ENCODE peak calls at places on chromosomes 11 and 22, in four cellular contexts. R is cardiac fibroblast, D is tibial nerve, K is neural progenitor cell. T is an unnamed sample.
A peak's percentile ranks its signal among the peaks of the same experiment; 100 is the strongest.

GRCh38 chr11:134414036-134414731 is 2.1 kb upstream of the B3GAT1 start:
- DNase-seq in R (no peak), D (no peak), K (peak; percentile 30), T (no peak)

GRCh38 chr11:2929880-2930704 is 872 bp upstream of the PHLDA2 start:
- DNase-seq in R (peak; percentile 39), D (no peak), K (peak; percentile 63), T (no peak)

GRCh38 chr11:83819936-83820549 is 533.9 kb upstream of the CCDC90B start:
- DNase-seq in R (peak; percentile 84), D (no peak), K (peak; percentile 38), T (no peak)

GRCh38 chr11:126334665-126335462 is 20.6 kb upstream of the ST3GAL4 start:
- DNase-seq in R (no peak), D (no peak), K (no peak), T (no peak)

GRCh38 chr11:103731681-103732080 is 304.8 kb upstream of the DDI1 start:
- DNase-seq in R (peak; percentile 13), D (no peak), K (no peak), T (no peak)

GRCh38 chr11:6353367-6353987 is 33.2 kb upstream of the CAVIN3 start:
- DNase-seq in R (peak; percentile 58), D (peak; percentile 21), K (peak; percentile 76), T (peak; percentile 67)

GRCh38 chr11:96330511-96330859 is 12.5 kb downstream of the MAML2 start:
- DNase-seq in R (no peak), D (no peak), K (no peak), T (no peak)

GRCh38 chr11:119780264-119780953 is 51.4 kb upstream of the NECTIN1 start:
- DNase-seq in R (no peak), D (no peak), K (no peak), T (no peak)

GRCh38 chr11:34537636-34538035 is 24.0 kb upstream of the ELF5 start:
- DNase-seq in R (no peak), D (no peak), K (no peak), T (no peak)

GRCh38 chr11:29627541-29627940 is 389.3 kb downstream of the KCNA4 start:
- DNase-seq in R (no peak), D (no peak), K (no peak), T (no peak)

GRCh38 chr22:20904980-20905355 is 12.2 kb upstream of the CRKL start:
- DNase-seq in R (peak; percentile 16), D (no peak), K (no peak), T (no peak)

GRCh38 chr22:46175631-46176030 is 25.3 kb downstream of the PPARA start:
- DNase-seq in R (no peak), D (no peak), K (no peak), T (no peak)

GRCh38 chr11:10294289-10294953 is 402 bp upstream of the SBF2 start:
- DNase-seq in R (peak; percentile 88), D (no peak), K (peak; percentile 59), T (no peak)

GRCh38 chr11:112584674-112585073 is 324.0 kb upstream of the PLET1 start:
- DNase-seq in R (no peak), D (no peak), K (peak; percentile 54), T (no peak)

GRCh38 chr11:31045335-31045734 is 324.2 kb downstream of the DCDC1 start:
- DNase-seq in R (peak; percentile 2), D (no peak), K (peak; percentile 37), T (no peak)

GRCh38 chr22:46504586-46504985 is 32.8 kb downstream of the CELSR1 start:
- DNase-seq in R (no peak), D (no peak), K (no peak), T (no peak)

GRCh38 chr22:43857367-43857766 is 4.9 kb downstream of the SULT4A1 start:
- DNase-seq in R (no peak), D (no peak), K (no peak), T (no peak)

GRCh38 chr22:49291781-49292180 is 535.9 kb downstream of the BRD1 start:
- DNase-seq in R (no peak), D (no peak), K (no peak), T (no peak)

GRCh38 chr11:134454146-134454690 is 42.2 kb upstream of the B3GAT1 start:
- DNase-seq in R (no peak), D (no peak), K (no peak), T (no peak)

GRCh38 chr11:77523712-77524111 is 49.8 kb upstream of the PAK1 start:
- DNase-seq in R (no peak), D (no peak), K (no peak), T (no peak)

GRCh38 chr11:8081591-8082021 is 595 bp downstream of the TUB start:
- DNase-seq in R (peak; percentile 16), D (no peak), K (peak; percentile 37), T (no peak)

GRCh38 chr11:130144721-130145327 is 14.8 kb upstream of the ST14 start:
- DNase-seq in R (no peak), D (no peak), K (peak; percentile 40), T (no peak)

GRCh38 chr11:66443602-66444001 is 5.0 kb upstream of the MRPL11 start:
- DNase-seq in R (peak; percentile 50), D (no peak), K (no peak), T (no peak)

GRCh38 chr11:134503596-134503995 is 91.6 kb upstream of the B3GAT1 start:
- DNase-seq in R (no peak), D (no peak), K (no peak), T (no peak)

GRCh38 chr11:67584205-67584880 is 731 bp downstream of the GSTP1 start:
- DNase-seq in R (peak; percentile 73), D (peak; percentile 62), K (peak; percentile 73), T (peak; percentile 48)

GRCh38 chr11:47944555-47945128 is 35.7 kb upstream of the PTPRJ start:
- DNase-seq in R (no peak), D (no peak), K (no peak), T (no peak)

GRCh38 chr11:126968915-126969314 is 31.7 kb downstream of the KIRREL3 start:
- DNase-seq in R (no peak), D (no peak), K (peak; percentile 72), T (no peak)

GRCh38 chr11:126156814-126157213 is 54.6 kb downstream of the RPUSD4 start:
- DNase-seq in R (no peak), D (no peak), K (no peak), T (no peak)

GRCh38 chr11:131913267-131913666 is 542.9 kb downstream of the NTM start:
- DNase-seq in R (no peak), D (no peak), K (no peak), T (no peak)
- TF ChIP-seq CTCF in R (no peak), D (no peak), K (no peak), T (no peak)

GRCh38 chr11:64855596-64856304 is 11.3 kb upstream of the CDC42BPG start:
- DNase-seq in R (no peak), D (no peak), K (no peak), T (no peak)

GRCh38 chr11:64858467-64859401 is 14.3 kb upstream of the CDC42BPG start:
- DNase-seq in R (no peak), D (no peak), K (no peak), T (no peak)

GRCh38 chr11:64854534-64855502 is 10.4 kb upstream of the CDC42BPG start:
- DNase-seq in R (peak; percentile 89), D (peak; percentile 52), K (no peak), T (no peak)

GRCh38 chr11:64857485-64857884 is 13.0 kb upstream of the CDC42BPG start:
- DNase-seq in R (no peak), D (no peak), K (no peak), T (no peak)

DNA sequence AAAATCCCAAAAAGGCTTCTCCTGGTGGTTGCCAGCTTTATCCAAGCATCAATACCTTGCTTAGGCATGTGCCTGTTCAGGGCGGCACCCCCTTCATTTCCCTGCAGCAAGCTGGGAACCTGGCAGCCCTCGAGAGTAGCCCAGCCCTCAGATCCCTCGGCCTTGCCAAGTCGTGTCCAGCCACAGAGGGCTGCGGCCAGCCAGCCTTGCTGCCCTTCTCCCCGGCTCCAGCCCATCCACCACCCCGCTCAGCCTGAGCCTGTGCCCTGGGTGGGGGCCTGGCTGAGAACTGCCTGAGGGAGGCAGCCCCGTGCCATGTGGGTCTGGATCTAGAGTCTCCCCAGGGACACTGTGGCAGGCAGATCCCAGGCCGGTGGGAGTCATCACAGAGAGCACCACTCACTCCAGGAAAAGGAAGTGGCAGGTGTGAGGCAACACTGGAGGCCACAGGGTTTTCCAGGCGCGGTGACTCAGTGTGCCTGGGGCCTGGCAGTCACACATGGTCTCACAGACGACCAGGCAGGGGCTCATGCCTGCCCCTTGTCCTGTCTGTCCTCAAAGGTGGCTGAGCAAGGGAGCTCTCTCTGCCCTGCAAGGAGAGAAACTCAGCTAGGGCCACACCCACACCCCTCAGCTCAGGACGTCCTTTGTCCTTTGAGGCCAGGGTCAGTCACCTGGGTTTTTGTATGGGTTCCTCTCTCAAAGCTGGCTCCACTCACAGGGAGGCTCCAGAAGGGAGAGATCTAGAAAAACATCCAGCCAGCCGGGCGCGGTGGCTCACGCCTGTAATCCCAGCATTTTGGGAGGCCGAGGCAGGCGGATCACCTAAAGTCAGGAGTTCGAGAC is 12.2 kb upstream of the CDC42BPG start:
- DNase-seq in R (peak; percentile 64), D (no peak), K (no peak), T (no peak)
- TF ChIP-seq CTCF in R (peak; percentile 2), D (no peak), K (no peak), T (no peak)

GRCh38 chr11:123238297-123238696 is 43.2 kb upstream of the CLMP start:
- DNase-seq in R (peak; percentile 96), D (peak; percentile 43), K (no peak), T (no peak)

GRCh38 chr11:123235687-123236261 is 40.7 kb upstream of the CLMP start:
- DNase-seq in R (peak; percentile 86), D (no peak), K (no peak), T (no peak)

GRCh38 chr11:123233280-123233977 is 38.4 kb upstream of the CLMP start:
- DNase-seq in R (peak; percentile 37), D (no peak), K (no peak), T (no peak)

GRCh38 chr11:123233978-123234340 is 38.9 kb upstream of the CLMP start:
- DNase-seq in R (peak; percentile 42), D (no peak), K (no peak), T (no peak)

GRCh38 chr11:123235117-123235686 is 40.2 kb upstream of the CLMP start:
- DNase-seq in R (peak; percentile 44), D (peak; percentile 52), K (peak; percentile 57), T (no peak)
- TF ChIP-seq CTCF in R (peak; percentile 67), D (peak; percentile 52), K (peak; percentile 61), T (peak; percentile 27)

GRCh38 chr22:39319284-39320170 is at the start of gene RPL3:
- DNase-seq in R (peak; percentile 100), D (peak; percentile 97), K (peak; percentile 97), T (peak; percentile 93)
- TF ChIP-seq CTCF in R (peak; percentile 17), D (peak; percentile 44), K (peak; percentile 26), T (no peak)

DNA sequence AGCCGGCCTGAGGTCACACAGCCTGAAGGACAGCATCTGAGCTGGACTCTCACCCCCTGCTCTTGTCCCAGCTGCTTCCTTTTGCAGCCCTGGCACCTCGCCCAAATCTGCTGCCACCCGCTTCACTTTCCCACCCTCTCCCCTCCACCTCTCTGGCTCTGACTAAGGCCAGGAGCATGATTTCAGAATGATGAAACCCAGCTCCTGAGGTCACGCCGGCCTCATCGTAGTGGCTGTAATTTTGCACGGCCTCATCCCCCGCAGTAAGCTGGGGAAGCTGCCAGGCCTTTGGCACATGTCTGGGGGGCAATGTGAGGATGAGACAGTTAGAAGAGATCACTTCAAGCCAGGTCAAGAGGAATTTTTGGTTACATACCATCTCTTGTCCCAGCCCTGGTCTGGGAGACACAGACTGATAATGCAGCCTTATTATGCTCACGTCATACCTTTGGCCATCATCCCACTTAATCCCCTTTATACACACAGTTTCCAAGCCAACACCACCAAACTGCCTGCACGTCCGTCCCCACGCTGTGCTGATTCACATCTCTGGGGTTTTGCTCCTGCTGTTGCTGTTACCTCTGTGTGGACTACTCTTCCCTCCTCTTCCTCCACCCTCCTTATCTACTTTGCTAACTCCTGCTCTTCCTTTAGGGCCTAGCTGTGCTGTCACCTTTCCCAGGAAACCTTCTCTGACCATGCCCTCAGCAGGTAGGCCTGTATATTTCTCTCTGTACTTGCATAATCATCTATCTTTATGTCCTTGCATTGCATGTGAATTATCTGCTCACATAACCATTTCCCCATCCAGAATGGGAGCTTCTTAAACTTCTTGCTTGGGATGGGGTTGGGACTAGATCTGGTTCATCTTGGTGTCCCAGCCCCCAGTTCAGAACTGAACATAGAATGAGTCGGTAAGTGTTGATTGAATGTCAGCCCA is 58.0 kb downstream of the CHRDL2 start:
- DNase-seq in R (peak; percentile 98), D (no peak), K (no peak), T (no peak)
- TF ChIP-seq CTCF in R (no peak), D (no peak), K (no peak), T (no peak)